ENCODE peak calls at places on chromosome 1, in eight cellular contexts. A is stimulated activated naive B cell treated with anti-CD40 and anti-IgM and Interleukin-4, amounts not matched to agents 10 μg/mL and 1 μg/mL and 100 μg/mL, for 72 hours; M is T-helper 2 cell; B is endodermal cell; K is left kidney; C is stimulated activated CD8-positive, alpha-beta memory T cell treated with anti-CD3 and anti-CD28 coated beads, Interleukin-7, amount 100 ng/mL, for 48 hours; V is HFFc6; Z is kidney. R is an unnamed sample.

GRCh38 chr1:201361652-201362504 is 15.6 kb downstream of the TNNT2 start:
- DNase-seq in A (peak), M (no peak), B (peak), K (peak), C (no peak), V (peak), Z (peak), R (peak)

GRCh38 chr1:106721779-106722178 is 334.7 kb upstream of the PRMT6 start:
- DNase-seq in A (no peak), M (no peak), B (no peak), K (no peak), C (no peak), V (no peak), Z (no peak), R (no peak)

GRCh38 chr1:53388963-53389362 is 61.1 kb upstream of the LRP8 start:
- DNase-seq in A (no peak), M (no peak), B (no peak), K (no peak), C (no peak), V (no peak), Z (peak), R (no peak)

GRCh38 chr1:41487729-41488598 is 3.5 kb upstream of the EDN2 start:
- DNase-seq in A (no peak), M (no peak), B (peak), K (peak), C (no peak), V (no peak), Z (peak), R (no peak)

GRCh38 chr1:235831148-235831547 is 35.6 kb downstream of the LYST start:
- DNase-seq in A (peak), M (no peak), B (no peak), K (no peak), C (peak), V (peak), Z (no peak), R (peak)

GRCh38 chr1:115567431-115567830 is 74.3 kb upstream of the VANGL1 start:
- DNase-seq in A (no peak), M (no peak), B (no peak), K (no peak), C (no peak), V (no peak), Z (no peak), R (no peak)

GRCh38 chr1:90761156-90761555 is 44.1 kb upstream of the BARHL2 start:
- DNase-seq in A (no peak), M (no peak), B (peak), K (no peak), C (no peak), V (no peak), Z (no peak), R (no peak)

GRCh38 chr1:111856411-111857135 is 100.9 kb downstream of the DDX20 start:
- DNase-seq in A (no peak), M (no peak), B (peak), K (no peak), C (no peak), V (no peak), Z (no peak), R (no peak)

R was measured in dorsolateral prefrontal cortex.